ENCODE peak calls at places on chromosome 22, in seven cellular contexts. R is Ammon's horn, A is hippocampal formation, H is NCI-H2227 treated with DMSO at 0.1 percent for 48 hours, M is body of pancreas, L is dermis blood vessel endothelial cell, C is GM04503. D is an unnamed sample.

GRCh38 chr22:35622132-35622913 is 5.2 kb upstream of the MB start:
- DNase-seq in R (no peak), A (no peak), H (no peak), M (peak), L (no peak), C (no peak), D (peak)

GRCh38 chr22:31683181-31684105 is 21.4 kb upstream of the PISD start:
- DNase-seq in R (no peak), A (no peak), H (no peak), M (no peak), L (no peak), C (no peak), D (no peak)

GRCh38 chr22:39562839-39563489 is 7.6 kb upstream of the CACNA1I start:
- DNase-seq in R (no peak), A (no peak), H (no peak), M (no peak), L (no peak), C (no peak), D (no peak)

GRCh38 chr22:24060375-24060788 is 49.3 kb downstream of the CABIN1 start:
- DNase-seq in R (peak), A (no peak), H (no peak), M (no peak), L (peak), C (peak), D (no peak)

GRCh38 chr22:44210721-44211120 is 30.0 kb downstream of the PARVG start:
- DNase-seq in R (no peak), A (no peak), H (no peak), M (no peak), L (no peak), C (peak), D (no peak)

GRCh38 chr22:28829358-28830181 is 29.2 kb upstream of the XBP1 start:
- DNase-seq in R (peak), A (peak), H (peak), M (peak), L (peak), C (peak), D (no peak)

GRCh38 chr22:20439928-20440575 is 2.4 kb upstream of the SCARF2 start:
- DNase-seq in R (no peak), A (no peak), H (no peak), M (no peak), L (no peak), C (no peak), D (no peak)

GRCh38 chr22:43923191-43923590 is 414 bp upstream of the PNPLA3 start:
- DNase-seq in R (no peak), A (no peak), H (no peak), M (peak), L (peak), C (no peak), D (no peak)

GRCh38 chr22:45240810-45241631 is at the start of gene KIAA0930:
- DNase-seq in R (peak), A (peak), H (peak), M (peak), L (peak), C (no peak), D (peak)

D was measured in C1 segment of cervical spinal cord.